ENCODE peak calls at places on chromosomes 11 and 22, in ten cellular contexts. M is fibroblast of lung, V is DND-41, A is HS-5, J is pulmonary artery endothelial cell, P is left ventricle myocardium inferior, B is T follicular helper cell, L is HFFc6, D is amygdala, I is Kasumi-1. W is an unnamed sample.

GRCh38 chr11:35969089-35970046 is 25.5 kb downstream of the LDLRAD3 start:
- DNase-seq in D (no peak), M (no peak), J (no peak), B (no peak), P (no peak), I (no peak), A (no peak), L (no peak), V (no peak), W (peak)

GRCh38 chr11:2173150-2173693 is 1.6 kb upstream of the TH start:
- DNase-seq in B (no peak), V (peak), M (no peak), D (no peak), L (no peak), I (peak), A (no peak), P (no peak), J (no peak), W (no peak)

GRCh38 chr11:79973701-79974626 is 533.1 kb upstream of the TENM4 start:
- DNase-seq in B (no peak), A (peak), V (no peak), M (peak), I (no peak), L (peak), J (no peak), P (no peak), D (no peak), W (no peak)

GRCh38 chr11:78419327-78419726 is 1.7 kb upstream of the GAB2 start:
- DNase-seq in P (peak), B (no peak), V (peak), D (no peak), A (peak), J (peak), I (no peak), L (peak), M (peak), W (peak)

GRCh38 chr11:76609736-76610370 is 60.7 kb downstream of the LRRC32 start:
- DNase-seq in V (no peak), B (no peak), J (no peak), D (no peak), L (no peak), A (no peak), I (no peak), M (no peak), P (no peak), W (peak)

GRCh38 chr11:119505861-119506260 is 82.9 kb upstream of the THY1 start:
- DNase-seq in J (no peak), B (no peak), A (no peak), M (no peak), V (no peak), D (no peak), I (no peak), P (no peak), L (no peak), W (no peak)

GRCh38 chr11:36817336-36817965 is 219.4 kb upstream of the RAG2 start:
- DNase-seq in B (no peak), V (no peak), P (no peak), I (no peak), L (no peak), A (peak), D (no peak), J (no peak), M (peak), W (no peak)

GRCh38 chr22:27681037-27681436 is 120.5 kb downstream of the MN1 start:
- DNase-seq in D (no peak), M (no peak), V (no peak), A (no peak), L (no peak), P (no peak), I (no peak), J (no peak), B (no peak), W (no peak)

GRCh38 chr22:28899199-28899853 is 16.0 kb downstream of the ZNRF3 start:
- DNase-seq in J (no peak), A (no peak), B (no peak), L (no peak), V (peak), I (no peak), D (no peak), P (no peak), M (peak), W (no peak)

GRCh38 chr22:35310556-35311550 is 11.2 kb downstream of the TOM1 start:
- DNase-seq in L (no peak), B (no peak), A (no peak), M (no peak), I (no peak), J (no peak), D (no peak), V (no peak), P (no peak), W (no peak)

GRCh38 chr22:41780714-41781507 is 19.6 kb upstream of the CCDC134 start:
- DNase-seq in P (peak), D (no peak), I (peak), L (no peak), B (peak), A (no peak), V (peak), J (peak), M (peak), W (no peak)

GRCh38 chr11:75141166-75141565 is 9.7 kb upstream of the SLCO2B1 start:
- DNase-seq in D (no peak), V (no peak), J (no peak), I (no peak), P (no peak), M (no peak), A (no peak), L (no peak), B (no peak), W (no peak)

GRCh38 chr11:2135648-2136201 is 3.5 kb downstream of the IGF2 start:
- DNase-seq in V (no peak), D (no peak), I (no peak), M (no peak), J (no peak), L (no peak), P (peak), A (no peak), B (no peak), W (no peak)

GRCh38 chr11:6601041-6601461 is 2.4 kb downstream of the RRP8 start:
- DNase-seq in M (no peak), J (no peak), L (no peak), I (no peak), B (no peak), D (no peak), A (no peak), P (no peak), V (no peak), W (no peak)

GRCh38 chr11:20605602-20606091 is 6.2 kb downstream of the SLC6A5 start:
- DNase-seq in L (no peak), B (no peak), D (no peak), M (no peak), J (no peak), I (no peak), A (no peak), P (no peak), V (no peak), W (no peak)

W was measured in brain pericyte.